ENCODE peak calls at places on chromosome X, in seven cellular contexts. U is NCI-H187; H is Caco-2; P is GM12892; L is cardiac muscle cell; G is nephron progenitor cell; E is activated T-cell treated with anti-CD3 and anti-CD28 coated beads, Interleukin-2, amount 50 U/mL, for 72 hours. T is an unnamed sample.

GRCh38 chrX:27890611-27891010 is 82.8 kb downstream of the MAGEB10 start:
- DNase-seq in L (peak), P (no peak), U (no peak), G (no peak), E (no peak), H (no peak), T (no peak)

GRCh38 chrX:3599787-3600465 is 113.5 kb downstream of the PRKX start:
- DNase-seq in L (peak), U (no peak), E (no peak), P (no peak), H (no peak), G (no peak), T (no peak)

GRCh38 chrX:120262781-120263719 is 12.4 kb downstream of the ZBTB33 start:
- DNase-seq in H (no peak), P (no peak), U (no peak), G (no peak), L (no peak), E (no peak), T (no peak)

GRCh38 chrX:128106630-128107029 is 54.4 kb upstream of the ACTRT1 start:
- DNase-seq in P (no peak), L (no peak), H (no peak), U (no peak), G (peak), E (no peak), T (peak)

GRCh38 chrX:151019837-151020236 is 36.7 kb downstream of the HMGB3 start:
- DNase-seq in P (no peak), E (no peak), H (no peak), U (no peak), L (peak), G (no peak), T (no peak)

GRCh38 chrX:132967049-132967448 is 8.6 kb upstream of the HS6ST2 start:
- DNase-seq in E (no peak), L (no peak), P (no peak), U (no peak), H (no peak), G (no peak), T (no peak)

GRCh38 chrX:49166914-49167739 is 4.6 kb downstream of the MAGIX start:
- DNase-seq in E (peak), U (no peak), L (peak), H (no peak), G (no peak), P (no peak), T (peak)

GRCh38 chrX:46770006-46770816 is 11.3 kb upstream of the SLC9A7 start:
- DNase-seq in U (no peak), E (no peak), H (no peak), G (no peak), L (peak), P (no peak), T (no peak)

GRCh38 chrX:108126661-108127060 is 35.1 kb downstream of the ATG4A start:
- DNase-seq in E (no peak), P (no peak), H (no peak), U (no peak), L (peak), G (no peak), T (no peak)

GRCh38 chrX:103573205-103573604 is 12.1 kb upstream of the TCEAL4 start:
- DNase-seq in G (no peak), H (no peak), P (no peak), E (no peak), U (no peak), L (no peak), T (no peak)

GRCh38 chrX:31981546-31982062 is 909.8 kb upstream of the FTHL17 start:
- DNase-seq in E (no peak), L (no peak), G (no peak), U (no peak), H (no peak), P (no peak), T (no peak)

GRCh38 chrX:9871871-9872270 is 85.6 kb downstream of the SHROOM2 start:
- DNase-seq in U (no peak), G (no peak), L (peak), P (no peak), E (no peak), H (no peak), T (no peak)

GRCh38 chrX:11380187-11380586 is 87.0 kb downstream of the AMELX start:
- DNase-seq in G (no peak), L (no peak), E (no peak), H (no peak), P (no peak), U (no peak), T (no peak)

GRCh38 chrX:15474058-15474457 is 19.1 kb downstream of the PIR start:
- DNase-seq in G (no peak), H (no peak), E (no peak), U (no peak), P (no peak), L (no peak), T (no peak)

GRCh38 chrX:40105791-40106676 is 8.3 kb upstream of the BCOR start:
- DNase-seq in U (peak), H (peak), E (peak), P (peak), L (peak), G (peak), T (peak)

GRCh38 chrX:1462596-1463251 is 10.0 kb upstream of the ASMTL start:
- DNase-seq in H (peak), G (no peak), U (no peak), E (peak), P (no peak), L (peak), T (no peak)

GRCh38 chrX:111040377-111041017 is 55.5 kb upstream of the PAK3 start:
- DNase-seq in L (peak), H (no peak), G (no peak), E (no peak), U (no peak), P (no peak), T (no peak)

GRCh38 chrX:154373340-154374306 is 811 bp downstream of the FLNA start:
- DNase-seq in E (no peak), P (no peak), L (peak), U (peak), H (peak), G (peak), T (peak)

GRCh38 chrX:63652086-63652775 is 132.8 kb downstream of the ARHGEF9 start:
- DNase-seq in E (no peak), U (no peak), H (no peak), P (no peak), G (no peak), L (no peak), T (no peak)

GRCh38 chrX:140815868-140816267 is 106.3 kb downstream of the LINC00632 start:
- DNase-seq in U (no peak), H (no peak), E (no peak), G (no peak), P (no peak), L (peak), T (no peak)

GRCh38 chrX:12984629-12985303 is 9.9 kb downstream of the TMSB4X start:
- DNase-seq in E (peak), P (no peak), L (peak), G (no peak), H (no peak), U (no peak), T (no peak)

GRCh38 chrX:44291468-44292116 is 51.9 kb downstream of the EFHC2 start:
- DNase-seq in P (no peak), H (no peak), E (no peak), G (no peak), U (no peak), L (no peak), T (no peak)

GRCh38 chrX:40471965-40472648 is 108.7 kb upstream of the ATP6AP2 start:
- DNase-seq in H (peak), L (peak), G (peak), U (no peak), P (no peak), E (peak), T (peak)

GRCh38 chrX:102832661-102833060 is 104.4 kb upstream of the RAB40AL start:
- DNase-seq in L (peak), G (no peak), H (no peak), P (no peak), U (no peak), E (no peak), T (no peak)

GRCh38 chrX:101682723-101683122 is 23.1 kb upstream of the ARMCX2 start:
- DNase-seq in P (no peak), E (no peak), G (no peak), L (no peak), U (no peak), H (no peak), T (no peak)

GRCh38 chrX:72130156-72130761 is 1.5 kb downstream of the RTL5 start:
- DNase-seq in G (no peak), U (no peak), E (no peak), L (no peak), H (no peak), P (no peak), T (no peak)

GRCh38 chrX:108732630-108733321 is 3.6 kb downstream of the IRS4 start:
- DNase-seq in L (no peak), U (no peak), G (peak), E (no peak), P (no peak), H (no peak), T (no peak)

GRCh38 chrX:7168366-7168765 is 20.4 kb upstream of the PUDP start:
- DNase-seq in L (no peak), H (no peak), P (no peak), G (no peak), E (no peak), U (no peak), T (no peak)

GRCh38 chrX:15336023-15336413 is 695 bp upstream of the PIGA start:
- DNase-seq in P (no peak), U (no peak), G (peak), L (peak), E (peak), H (no peak), T (no peak)

GRCh38 chrX:154603438-154604430 is 15.3 kb downstream of the CTAG1B start:
- DNase-seq in U (no peak), P (no peak), E (no peak), G (no peak), L (peak), H (no peak), T (no peak)

GRCh38 chrX:129193357-129193756 is 329.9 kb downstream of the SMARCA1 start:
- DNase-seq in G (no peak), P (no peak), L (no peak), U (no peak), E (no peak), H (no peak), T (no peak)

GRCh38 chrX:68112321-68112720 is 321.0 kb downstream of the OPHN1 start:
- DNase-seq in P (no peak), G (no peak), E (no peak), L (peak), H (no peak), U (no peak), T (no peak)